ENCODE peak calls at places on chromosomes 5 and 9, in eight cellular contexts. D is NCI-H1092; I is effector memory CD4-positive, alpha-beta T cell; B is NCI-H2081; M is RKO; X is activated CD4-positive, alpha-beta T cell treated with anti-CD3 and anti-CD28 coated beads for 48 hours; E is stomach; C is WTC11. J is an unnamed sample.

GRCh38 chr9:111728617-111729366 is 65.9 kb downstream of the SHOC1 start:
- DNase-seq in X (no peak), E (no peak), B (no peak), D (no peak), I (no peak), C (no peak), M (peak), J (peak)

GRCh38 chr9:35756275-35756742 is 2.2 kb upstream of the MSMP start:
- DNase-seq in C (peak), X (peak), D (no peak), B (no peak), I (no peak), E (peak), M (no peak), J (no peak)

GRCh38 chr9:121071356-121071755 is 3.4 kb upstream of the CNTRL start:
- DNase-seq in X (peak), E (no peak), I (no peak), C (no peak), B (no peak), M (peak), D (no peak), J (no peak)

GRCh38 chr9:91196103-91196761 is 165.5 kb downstream of the AUH start:
- DNase-seq in B (no peak), M (no peak), D (no peak), X (no peak), C (no peak), I (no peak), E (no peak), J (no peak)

GRCh38 chr5:143428738-143429420 is 25.4 kb upstream of the NR3C1 start:
- DNase-seq in X (no peak), I (no peak), M (no peak), B (no peak), C (no peak), E (no peak), D (no peak), J (no peak)

GRCh38 chr9:77892171-77892570 is 139.4 kb downstream of the GNAQ start:
- DNase-seq in M (no peak), I (no peak), E (no peak), B (no peak), X (no peak), C (no peak), D (no peak), J (no peak)

GRCh38 chr9:137446851-137447471 is 5.8 kb upstream of the ENTPD8 start:
- DNase-seq in B (no peak), E (no peak), X (no peak), D (no peak), M (no peak), C (no peak), I (no peak), J (no peak)

GRCh38 chr5:41649659-41650058 is 139.3 kb upstream of the PLCXD3 start:
- DNase-seq in D (no peak), M (no peak), C (no peak), E (no peak), I (no peak), B (no peak), X (no peak), J (no peak)

GRCh38 chr9:88579363-88579715 is 44.4 kb downstream of the NXNL2 start:
- DNase-seq in M (no peak), D (no peak), E (no peak), I (no peak), C (no peak), X (no peak), B (no peak), J (no peak)

GRCh38 chr5:132629230-132629944 is 28.6 kb upstream of the IL13 start:
- DNase-seq in C (no peak), M (no peak), D (no peak), B (no peak), E (no peak), X (no peak), I (no peak), J (no peak)

GRCh38 chr9:8628771-8629170 is 829.2 kb upstream of the DMAC1 start:
- DNase-seq in B (no peak), X (no peak), M (no peak), D (no peak), C (no peak), E (no peak), I (no peak), J (no peak)

GRCh38 chr9:107036367-107036766 is 173.4 kb downstream of the ZNF462 start:
- DNase-seq in I (no peak), B (no peak), C (no peak), D (no peak), E (no peak), X (no peak), M (no peak), J (no peak)

GRCh38 chr5:10760033-10760975 is 730 bp downstream of the DAP start:
- DNase-seq in E (peak), X (peak), D (peak), C (peak), B (peak), M (peak), I (no peak), J (peak)

GRCh38 chr5:150350524-150351344 is 6.8 kb upstream of the TCOF1 start:
- DNase-seq in X (peak), C (peak), D (no peak), E (peak), B (no peak), I (no peak), M (peak), J (peak)

GRCh38 chr5:98827161-98827560 is 53.7 kb downstream of the RGMB start:
- DNase-seq in D (peak), M (peak), I (no peak), E (no peak), C (no peak), X (no peak), B (peak), J (peak)

GRCh38 chr5:42423285-42424152 is at the start of gene GHR:
- DNase-seq in C (peak), D (peak), I (no peak), X (peak), M (no peak), E (peak), B (peak), J (peak)

GRCh38 chr9:135136481-135136880 is 49.0 kb downstream of the OLFM1 start:
- DNase-seq in E (no peak), B (no peak), I (no peak), D (no peak), M (no peak), C (no peak), X (no peak), J (no peak)

GRCh38 chr9:79060726-79061125 is 511.0 kb upstream of the TLE4 start:
- DNase-seq in M (no peak), I (no peak), C (no peak), D (no peak), X (no peak), B (no peak), E (no peak), J (no peak)

GRCh38 chr5:79850316-79850822 is 140.7 kb downstream of the MTX3 start:
- DNase-seq in D (no peak), X (no peak), B (no peak), I (no peak), E (no peak), C (no peak), M (no peak), J (no peak)

GRCh38 chr9:111622626-111623025 is 8.5 kb upstream of the DNAJC25 start:
- DNase-seq in D (no peak), M (peak), E (peak), X (no peak), B (no peak), I (no peak), C (no peak), J (peak)

GRCh38 chr9:136089697-136090045 is 5.4 kb downstream of the NACC2 start:
- DNase-seq in C (no peak), X (no peak), E (no peak), D (no peak), B (no peak), M (peak), I (no peak), J (no peak)

GRCh38 chr5:145076040-145076439 is 759.1 kb downstream of the PRELID2 start:
- DNase-seq in X (no peak), C (no peak), M (no peak), D (no peak), I (no peak), E (no peak), B (no peak), J (no peak)

GRCh38 chr5:148179234-148179824 is 11.0 kb downstream of the SPINK14 start:
- DNase-seq in E (no peak), D (peak), I (no peak), M (peak), B (peak), X (no peak), C (no peak), J (peak)

GRCh38 chr5:30436718-30437117 is 756.8 kb upstream of the CDH6 start:
- DNase-seq in M (no peak), C (no peak), X (no peak), I (no peak), D (no peak), B (no peak), E (no peak), J (no peak)

GRCh38 chr5:177403194-177403825 is 2.8 kb upstream of the PFN3 start:
- DNase-seq in I (peak), D (no peak), E (peak), B (peak), C (peak), X (peak), M (peak), J (peak)

GRCh38 chr5:150503977-150504620 is 3.8 kb upstream of the NDST1 start:
- DNase-seq in M (no peak), D (peak), I (no peak), X (no peak), E (peak), C (no peak), B (no peak), J (no peak)

GRCh38 chr5:16669776-16670175 is 53.0 kb upstream of the RETREG1 start:
- DNase-seq in M (no peak), E (no peak), I (no peak), X (no peak), C (no peak), B (no peak), D (no peak), J (no peak)

GRCh38 chr9:79165006-79165405 is 406.8 kb upstream of the TLE4 start:
- DNase-seq in M (peak), C (no peak), I (no peak), X (no peak), D (no peak), E (no peak), B (no peak), J (no peak)

GRCh38 chr9:83185517-83186192 is 122.7 kb upstream of the RASEF start:
- DNase-seq in M (no peak), E (no peak), B (no peak), C (no peak), X (no peak), D (no peak), I (no peak), J (no peak)

GRCh38 chr5:95238560-95239325 is 46.2 kb downstream of the MCTP1 start:
- DNase-seq in D (no peak), I (no peak), E (no peak), C (no peak), X (no peak), M (peak), B (no peak), J (peak)

J was measured in SW480.